ENCODE peak calls at places on chromosomes 7 and 10, in eight cellular contexts. One of them, this sample, is unnamed.

GRCh38 chr7:6495597-6496262 is 48.0 kb upstream of the DAGLB start:
- DNase-seq in epithelial cell of esophagus: peak
- DNase-seq in Panc1: no peak
- DNase-seq in foreskin fibroblast: peak
- DNase-seq in right cardiac atrium: no peak
- DNase-seq in cardiac fibroblast: peak
- DNase-seq in GM06990: no peak
- DNase-seq in A673: no peak
- DNase-seq in this sample: no peak

GRCh38 chr10:120833222-120833928 is 17.8 kb upstream of the WDR11 start:
- DNase-seq in cardiac fibroblast: no peak
- DNase-seq in A673: no peak
- DNase-seq in right cardiac atrium: no peak
- DNase-seq in epithelial cell of esophagus: peak
- DNase-seq in GM06990: no peak
- DNase-seq in foreskin fibroblast: no peak
- DNase-seq in Panc1: no peak
- DNase-seq in this sample: no peak

GRCh38 chr10:4083509-4084003 is 298.5 kb upstream of the KLF6 start:
- DNase-seq in foreskin fibroblast: peak
- DNase-seq in A673: peak
- DNase-seq in cardiac fibroblast: no peak
- DNase-seq in right cardiac atrium: no peak
- DNase-seq in GM06990: no peak
- DNase-seq in Panc1: no peak
- DNase-seq in epithelial cell of esophagus: no peak
- DNase-seq in this sample: no peak

GRCh38 chr7:39741942-39742623 is 118.7 kb downstream of the RALA start:
- DNase-seq in Panc1: no peak
- DNase-seq in right cardiac atrium: peak
- DNase-seq in foreskin fibroblast: peak
- DNase-seq in cardiac fibroblast: peak
- DNase-seq in A673: peak
- DNase-seq in GM06990: no peak
- DNase-seq in epithelial cell of esophagus: peak
- DNase-seq in this sample: no peak

GRCh38 chr10:99676435-99676834 is 17.1 kb downstream of the ENTPD7 start:
- DNase-seq in foreskin fibroblast: peak
- DNase-seq in GM06990: no peak
- DNase-seq in cardiac fibroblast: peak
- DNase-seq in epithelial cell of esophagus: no peak
- DNase-seq in A673: no peak
- DNase-seq in Panc1: no peak
- DNase-seq in right cardiac atrium: no peak
- DNase-seq in this sample: no peak

GRCh38 chr10:129883029-129883428 is 81.0 kb downstream of the EBF3 start:
- DNase-seq in foreskin fibroblast: no peak
- DNase-seq in GM06990: no peak
- DNase-seq in right cardiac atrium: no peak
- DNase-seq in A673: no peak
- DNase-seq in Panc1: no peak
- DNase-seq in cardiac fibroblast: no peak
- DNase-seq in epithelial cell of esophagus: no peak
- DNase-seq in this sample: no peak

GRCh38 chr7:1610678-1611302 is 41.0 kb upstream of the PSMG3 start:
- DNase-seq in A673: no peak
- DNase-seq in GM06990: no peak
- DNase-seq in epithelial cell of esophagus: no peak
- DNase-seq in right cardiac atrium: no peak
- DNase-seq in foreskin fibroblast: no peak
- DNase-seq in Panc1: no peak
- DNase-seq in cardiac fibroblast: no peak
- DNase-seq in this sample: no peak

GRCh38 chr7:82528577-82529305 is 85.2 kb upstream of the CACNA2D1 start:
- DNase-seq in cardiac fibroblast: no peak
- DNase-seq in GM06990: no peak
- DNase-seq in right cardiac atrium: no peak
- DNase-seq in Panc1: no peak
- DNase-seq in epithelial cell of esophagus: no peak
- DNase-seq in A673: no peak
- DNase-seq in foreskin fibroblast: peak
- DNase-seq in this sample: no peak

GRCh38 chr10:129993621-129994020 is 29.5 kb upstream of the EBF3 start:
- DNase-seq in epithelial cell of esophagus: peak
- DNase-seq in GM06990: no peak
- DNase-seq in Panc1: no peak
- DNase-seq in foreskin fibroblast: peak
- DNase-seq in right cardiac atrium: no peak
- DNase-seq in A673: no peak
- DNase-seq in cardiac fibroblast: peak
- DNase-seq in this sample: no peak

GRCh38 chr10:6074489-6075301 is 12.5 kb upstream of the IL2RA start:
- DNase-seq in A673: no peak
- DNase-seq in epithelial cell of esophagus: peak
- DNase-seq in foreskin fibroblast: peak
- DNase-seq in GM06990: no peak
- DNase-seq in cardiac fibroblast: no peak
- DNase-seq in Panc1: no peak
- DNase-seq in right cardiac atrium: no peak
- DNase-seq in this sample: no peak

GRCh38 chr10:127474501-127474900 is 74.6 kb upstream of the NPS start:
- DNase-seq in cardiac fibroblast: no peak
- DNase-seq in foreskin fibroblast: no peak
- DNase-seq in right cardiac atrium: no peak
- DNase-seq in Panc1: no peak
- DNase-seq in GM06990: no peak
- DNase-seq in epithelial cell of esophagus: no peak
- DNase-seq in A673: no peak
- DNase-seq in this sample: no peak

GRCh38 chr10:45596556-45596955 is 76.0 kb downstream of the ZFAND4 start:
- DNase-seq in GM06990: no peak
- DNase-seq in Panc1: no peak
- DNase-seq in A673: no peak
- DNase-seq in cardiac fibroblast: no peak
- DNase-seq in epithelial cell of esophagus: no peak
- DNase-seq in foreskin fibroblast: no peak
- DNase-seq in right cardiac atrium: no peak
- DNase-seq in this sample: no peak

GRCh38 chr10:46523119-46523880 is 33.2 kb downstream of the GPRIN2 start:
- DNase-seq in Panc1: no peak
- DNase-seq in GM06990: no peak
- DNase-seq in foreskin fibroblast: no peak
- DNase-seq in cardiac fibroblast: peak
- DNase-seq in epithelial cell of esophagus: peak
- DNase-seq in A673: no peak
- DNase-seq in right cardiac atrium: peak
- DNase-seq in this sample: peak

GRCh38 chr10:97228130-97228774 is 42.5 kb upstream of the SLIT1 start:
- DNase-seq in GM06990: no peak
- DNase-seq in cardiac fibroblast: no peak
- DNase-seq in epithelial cell of esophagus: no peak
- DNase-seq in A673: no peak
- DNase-seq in Panc1: no peak
- DNase-seq in foreskin fibroblast: no peak
- DNase-seq in right cardiac atrium: no peak
- DNase-seq in this sample: no peak

GRCh38 chr10:131943021-131943814 is 38.5 kb downstream of the BNIP3 start:
- DNase-seq in foreskin fibroblast: peak
- DNase-seq in epithelial cell of esophagus: peak
- DNase-seq in A673: peak
- DNase-seq in GM06990: no peak
- DNase-seq in right cardiac atrium: no peak
- DNase-seq in Panc1: no peak
- DNase-seq in cardiac fibroblast: peak
- DNase-seq in this sample: no peak

DNA sequence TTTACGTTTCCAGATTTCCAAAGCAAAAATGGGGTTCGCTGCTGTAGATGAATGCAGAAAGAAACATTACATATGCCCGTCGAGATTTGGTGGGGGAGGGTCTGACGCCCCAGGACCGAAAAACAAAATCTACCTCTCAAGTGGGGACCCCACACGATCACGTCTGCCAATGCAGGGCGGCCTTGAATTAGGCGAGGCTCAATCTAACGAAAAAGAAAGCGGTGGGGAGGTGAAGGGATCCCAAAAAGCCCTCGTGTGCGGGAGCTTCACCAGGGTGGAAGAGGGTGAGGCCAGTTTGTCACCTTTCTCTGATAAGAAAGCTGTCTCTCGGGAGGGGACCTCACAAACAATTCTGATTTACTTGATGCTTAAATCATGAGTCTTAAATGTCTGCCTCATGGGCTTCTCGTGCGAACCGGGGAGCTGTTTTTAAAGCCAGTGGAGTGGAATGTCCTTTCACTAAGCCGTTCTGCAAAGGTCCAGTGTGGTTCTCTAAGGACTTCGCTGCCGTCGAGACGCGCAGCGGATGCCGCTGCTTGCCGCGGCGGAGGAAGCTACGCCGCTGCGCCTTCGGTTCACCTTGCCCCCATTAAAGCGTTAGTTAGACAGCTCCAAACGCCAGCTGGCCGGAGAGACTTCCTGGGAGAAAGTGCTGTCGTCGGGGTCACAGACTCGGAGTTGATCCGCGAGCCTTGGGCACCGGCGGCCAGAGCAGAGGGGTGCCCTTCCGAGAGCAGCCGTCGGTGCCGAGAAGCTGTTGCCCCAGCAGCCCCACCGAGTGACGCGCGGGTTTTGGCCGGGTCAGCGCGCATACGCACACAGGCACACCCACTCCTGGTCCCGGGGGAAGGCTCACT is 1.5 kb upstream of the HMX3 start:
- DNase-seq in cardiac fibroblast: peak
- DNase-seq in Panc1: no peak
- DNase-seq in epithelial cell of esophagus: no peak
- DNase-seq in GM06990: no peak
- DNase-seq in foreskin fibroblast: no peak
- DNase-seq in A673: no peak
- DNase-seq in right cardiac atrium: peak
- DNase-seq in this sample: no peak
- H3K4me3 ChIP-seq in cardiac fibroblast: no peak
- H3K4me3 ChIP-seq in Panc1: no peak
- H3K4me3 ChIP-seq in epithelial cell of esophagus: no peak
- H3K4me3 ChIP-seq in GM06990: no peak
- H3K4me3 ChIP-seq in foreskin fibroblast: no peak
- H3K4me3 ChIP-seq in A673: peak
- H3K4me3 ChIP-seq in right cardiac atrium: no peak
- H3K4me3 ChIP-seq in this sample: peak

GRCh38 chr7:137999496-138000080 is 2.3 kb downstream of the CREB3L2 start:
- DNase-seq in cardiac fibroblast: peak
- DNase-seq in GM06990: no peak
- DNase-seq in foreskin fibroblast: peak
- DNase-seq in A673: no peak
- DNase-seq in right cardiac atrium: no peak
- DNase-seq in Panc1: no peak
- DNase-seq in epithelial cell of esophagus: peak
- DNase-seq in this sample: no peak
- H3K4me3 ChIP-seq in cardiac fibroblast: peak
- H3K4me3 ChIP-seq in GM06990: peak
- H3K4me3 ChIP-seq in foreskin fibroblast: peak
- H3K4me3 ChIP-seq in A673: peak
- H3K4me3 ChIP-seq in right cardiac atrium: peak
- H3K4me3 ChIP-seq in Panc1: no peak
- H3K4me3 ChIP-seq in epithelial cell of esophagus: peak
- H3K4me3 ChIP-seq in this sample: peak

DNA sequence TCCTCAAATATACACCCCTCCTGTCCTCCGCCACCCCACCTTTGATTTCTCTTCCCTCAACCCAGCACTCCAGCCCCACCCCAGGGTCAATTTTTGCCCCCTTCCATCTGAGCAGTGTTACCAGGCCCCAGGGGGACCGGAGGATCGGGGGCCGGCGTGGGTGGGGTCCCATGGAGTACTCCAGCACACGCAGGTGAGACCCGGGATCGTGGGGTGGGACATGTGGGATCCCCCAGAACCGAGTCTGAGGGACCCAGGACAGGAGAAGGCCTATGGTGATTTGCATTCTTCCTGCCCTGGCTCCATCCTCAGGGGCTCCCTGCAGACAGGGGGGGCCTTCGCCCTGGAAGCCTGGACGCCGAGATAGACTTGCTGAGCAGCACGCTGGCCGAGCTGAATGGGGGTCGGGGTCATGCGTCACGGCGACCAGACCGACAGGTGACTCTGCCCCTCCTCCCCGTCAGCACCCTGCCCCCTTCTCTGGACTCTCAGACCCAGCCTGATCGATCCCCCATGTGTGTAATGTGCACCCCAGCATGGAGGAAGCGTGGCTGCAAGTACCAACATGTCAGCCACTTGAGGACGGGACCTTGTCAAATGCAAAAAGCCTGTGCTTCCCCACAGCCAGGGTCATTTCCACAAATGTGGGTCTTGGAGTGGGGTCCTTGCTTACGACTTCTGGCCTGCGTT is 754 bp downstream of the TRIP6 start:
- DNase-seq in foreskin fibroblast: peak
- DNase-seq in cardiac fibroblast: no peak
- DNase-seq in Panc1: no peak
- DNase-seq in right cardiac atrium: peak
- DNase-seq in GM06990: peak
- DNase-seq in A673: no peak
- DNase-seq in epithelial cell of esophagus: peak
- DNase-seq in this sample: no peak
- H3K4me3 ChIP-seq in foreskin fibroblast: peak
- H3K4me3 ChIP-seq in cardiac fibroblast: peak
- H3K4me3 ChIP-seq in Panc1: no peak
- H3K4me3 ChIP-seq in right cardiac atrium: peak
- H3K4me3 ChIP-seq in GM06990: peak
- H3K4me3 ChIP-seq in A673: peak
- H3K4me3 ChIP-seq in epithelial cell of esophagus: peak
- H3K4me3 ChIP-seq in this sample: peak

GRCh38 chr7:52077571-52077970 is 761.0 kb upstream of the COBL start:
- DNase-seq in GM06990: no peak
- DNase-seq in epithelial cell of esophagus: no peak
- DNase-seq in cardiac fibroblast: no peak
- DNase-seq in Panc1: no peak
- DNase-seq in foreskin fibroblast: no peak
- DNase-seq in A673: no peak
- DNase-seq in right cardiac atrium: no peak
- DNase-seq in this sample: no peak

DNA sequence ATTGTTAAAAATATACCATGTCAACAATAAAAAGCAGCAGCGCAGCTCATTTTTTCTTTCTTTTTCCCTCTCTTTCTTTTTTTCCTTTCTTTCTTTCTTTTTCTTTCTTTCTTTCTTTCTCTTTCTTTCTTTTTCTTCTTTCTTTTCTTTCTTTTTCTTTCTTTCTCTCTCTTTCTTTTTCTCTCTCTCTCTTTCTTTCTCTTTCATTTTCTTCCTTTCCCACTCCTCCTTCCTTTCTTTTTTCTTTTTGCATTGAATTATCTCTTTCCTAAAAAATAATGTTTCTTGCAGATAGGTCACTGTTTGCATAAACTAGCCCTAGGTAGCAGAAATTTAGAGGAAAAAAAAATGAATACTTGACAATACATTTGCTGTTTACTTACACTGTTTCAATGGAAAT is 755.1 kb upstream of the COBL start:
- DNase-seq in Panc1: no peak
- DNase-seq in GM06990: no peak
- DNase-seq in A673: no peak
- DNase-seq in right cardiac atrium: no peak
- DNase-seq in epithelial cell of esophagus: no peak
- DNase-seq in foreskin fibroblast: no peak
- DNase-seq in cardiac fibroblast: no peak
- DNase-seq in this sample: no peak
- H3K4me3 ChIP-seq in Panc1: no peak
- H3K4me3 ChIP-seq in GM06990: no peak
- H3K4me3 ChIP-seq in A673: no peak
- H3K4me3 ChIP-seq in right cardiac atrium: no peak
- H3K4me3 ChIP-seq in epithelial cell of esophagus: no peak
- H3K4me3 ChIP-seq in foreskin fibroblast: no peak
- H3K4me3 ChIP-seq in cardiac fibroblast: no peak
- H3K4me3 ChIP-seq in this sample: no peak

GRCh38 chr7:14962778-14963177 is 60.2 kb upstream of the DGKB start:
- DNase-seq in Panc1: no peak
- DNase-seq in epithelial cell of esophagus: no peak
- DNase-seq in foreskin fibroblast: no peak
- DNase-seq in right cardiac atrium: no peak
- DNase-seq in cardiac fibroblast: no peak
- DNase-seq in GM06990: no peak
- DNase-seq in A673: no peak
- DNase-seq in this sample: no peak
- H3K4me3 ChIP-seq in Panc1: no peak
- H3K4me3 ChIP-seq in epithelial cell of esophagus: no peak
- H3K4me3 ChIP-seq in foreskin fibroblast: no peak
- H3K4me3 ChIP-seq in right cardiac atrium: peak
- H3K4me3 ChIP-seq in cardiac fibroblast: no peak
- H3K4me3 ChIP-seq in GM06990: no peak
- H3K4me3 ChIP-seq in A673: no peak
- H3K4me3 ChIP-seq in this sample: no peak